ENCODE peak calls at places on chromosomes 2 and 18, in eight cellular contexts. U is breast epithelium; M is heart left ventricle; P is uterus; V is psoas muscle; S is IMR-90; Y is CD8-positive, alpha-beta T cell; K is fibroblast of lung. E is an unnamed sample. For H3K4me1 and H3K27me3, the result is how much of the 10 kb centered on the place peaks cover.

GRCh38 chr2:212926948-212927347 is 224.5 kb downstream of the IKZF2 start:
- DNase-seq in U (no peak), M (peak), P (no peak), V (peak), S (no peak), Y (no peak), K (no peak), E (peak)

GRCh38 chr2:122643725-122644329 is 888.4 kb downstream of the TSN start:
- DNase-seq in U (no peak), M (no peak), P (no peak), V (no peak), S (peak), Y (no peak), K (peak), E (no peak)

GRCh38 chr2:73896362-73897239 is 3.8 kb downstream of the ACTG2 start:
- DNase-seq in U (no peak), M (no peak), P (no peak), V (no peak), S (peak), Y (peak), K (peak), E (no peak)

GRCh38 chr2:236663267-236663666 is 93.6 kb downstream of the ACKR3 start:
- DNase-seq in U (no peak), M (peak), P (peak), V (peak), S (no peak), Y (no peak), K (peak), E (no peak)

GRCh38 chr2:129880309-129880708 is 99.2 kb upstream of the RAB6C start:
- DNase-seq in U (no peak), M (no peak), P (no peak), V (no peak), S (no peak), Y (no peak), K (no peak), E (no peak)

GRCh38 chr2:141186413-141187062 is 944.3 kb downstream of the LRP1B start:
- DNase-seq in U (no peak), M (no peak), P (no peak), V (no peak), S (no peak), Y (no peak), K (no peak), E (no peak)

GRCh38 chr2:229370484-229370883 is 99.4 kb upstream of the PID1 start:
- DNase-seq in U (no peak), M (no peak), P (peak), V (no peak), S (no peak), Y (no peak), K (peak), E (no peak)

GRCh38 chr2:190791347-190791982 is 89.2 kb upstream of the GLS start:
- DNase-seq in U (no peak), M (no peak), P (peak), V (peak), S (peak), Y (no peak), K (peak), E (no peak)

GRCh38 chr2:84830758-84831500 is 50.0 kb downstream of the TRABD2A start:
- DNase-seq in U (no peak), M (no peak), P (no peak), V (no peak), S (no peak), Y (no peak), K (no peak), E (no peak)

GRCh38 chr2:174024524-174025270 is 59.5 kb upstream of the SP3 start:
- DNase-seq in U (peak), M (peak), P (peak), V (peak), S (peak), Y (no peak), K (peak), E (peak)

GRCh38 chr2:178383718-178384117 is 67.3 kb downstream of the PRKRA start:
- DNase-seq in U (no peak), M (no peak), P (no peak), V (no peak), S (no peak), Y (no peak), K (no peak), E (no peak)

GRCh38 chr2:64610456-64610855 is 43.3 kb downstream of the SERTAD2 start:
- DNase-seq in U (no peak), M (no peak), P (no peak), V (no peak), S (no peak), Y (no peak), K (no peak), E (no peak)

GRCh38 chr2:44528595-44528994 is 166.8 kb downstream of the CAMKMT start:
- DNase-seq in U (no peak), M (no peak), P (no peak), V (no peak), S (peak), Y (no peak), K (peak), E (no peak)

GRCh38 chr18:46042571-46043123 is 29.4 kb downstream of the PSTPIP2 start:
- DNase-seq in U (no peak), M (no peak), P (no peak), V (no peak), S (peak), Y (no peak), K (peak), E (no peak)

GRCh38 chr18:28398491-28398890 is 221.6 kb upstream of the CDH2 start:
- DNase-seq in U (no peak), M (no peak), P (no peak), V (no peak), S (no peak), Y (no peak), K (no peak), E (no peak)

GRCh38 chr2:98394595-98395153 is 48.4 kb downstream of the CNGA3 start:
- DNase-seq in U (no peak), M (no peak), P (no peak), V (no peak), S (peak), Y (no peak), K (no peak), E (no peak)

GRCh38 chr18:6155707-6156106 is 259.0 kb downstream of the L3MBTL4 start:
- DNase-seq in U (no peak), M (no peak), P (no peak), V (no peak), S (peak), Y (no peak), K (peak), E (no peak)

GRCh38 chr2:220310326-220310936 is 683.0 kb downstream of the SLC4A3 start:
- DNase-seq in U (no peak), M (no peak), P (no peak), V (no peak), S (no peak), Y (no peak), K (no peak), E (no peak)

DNA sequence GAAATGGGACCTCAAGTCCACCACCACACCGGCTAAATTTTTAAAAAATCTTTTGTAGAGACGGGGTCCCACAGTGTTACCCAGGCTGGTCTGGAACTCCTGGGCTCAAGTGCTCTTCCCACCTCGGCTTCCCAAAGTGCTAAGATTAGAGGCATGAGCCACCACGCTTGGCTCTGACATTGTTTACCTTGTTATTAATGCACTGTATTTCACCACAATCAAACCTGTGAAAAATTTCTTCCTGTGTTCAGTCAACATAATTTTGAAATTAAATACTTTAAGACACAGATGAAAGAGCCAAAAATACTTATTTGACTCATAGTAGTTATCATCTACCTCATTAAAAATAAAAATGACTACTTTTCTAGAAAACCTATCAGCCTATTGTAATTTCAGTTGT is 16.0 kb upstream of the FAM124B start:
- DNase-seq in U (no peak), M (no peak), P (no peak), V (no peak), S (no peak), Y (no peak), K (no peak), E (no peak)
- H3K4me1 ChIP-seq in U (under half), M (under half), P (under half), V (under half), S (under half), Y (under half), K (under half), E (under half)

DNA sequence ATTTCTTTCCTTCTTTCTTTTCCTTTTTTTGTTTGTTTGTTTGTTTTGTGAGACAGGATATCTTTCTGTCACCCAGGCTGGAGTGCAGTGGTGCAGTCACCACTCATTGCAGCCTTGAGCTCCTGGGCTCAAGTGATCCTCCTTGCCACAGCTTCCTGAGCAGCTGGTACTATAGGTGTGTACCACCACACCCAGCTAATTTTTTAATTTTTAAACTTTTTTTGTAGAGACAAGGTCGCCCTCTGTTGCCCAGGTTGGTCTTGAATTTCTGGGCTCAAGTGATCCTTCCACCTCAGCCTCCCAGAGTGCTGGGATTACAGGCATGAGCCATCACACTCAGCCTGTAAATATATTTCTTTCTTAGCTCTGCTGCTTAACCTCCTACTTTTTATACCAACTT is 83.4 kb upstream of the CYP20A1 start:
- DNase-seq in U (no peak), M (no peak), P (no peak), V (no peak), S (no peak), Y (no peak), K (no peak), E (no peak)
- TF ChIP-seq CTCF in U (no peak), M (no peak), P (no peak), V (no peak), S (no peak), Y (no peak), K (no peak), E (no peak)

GRCh38 chr2:196128749-196129148 is 42.6 kb downstream of the STK17B start:
- DNase-seq in U (no peak), M (no peak), P (no peak), V (no peak), S (no peak), Y (no peak), K (no peak), E (no peak)
- H3K27me3 ChIP-seq in U (under half), M (under half), P (under half), V (under half), S (under half), Y (under half), K (under half), E (under half)

GRCh38 chr2:218404351-218405145 is 4.9 kb downstream of the CTDSP1 start:
- DNase-seq in U (no peak), M (no peak), P (no peak), V (no peak), S (no peak), Y (no peak), K (no peak), E (no peak)
- H3K4me1 ChIP-seq in U (under half), M (under half), P (under half), V (under half), S (under half), Y (half or more), K (under half), E (half or more)

DNA sequence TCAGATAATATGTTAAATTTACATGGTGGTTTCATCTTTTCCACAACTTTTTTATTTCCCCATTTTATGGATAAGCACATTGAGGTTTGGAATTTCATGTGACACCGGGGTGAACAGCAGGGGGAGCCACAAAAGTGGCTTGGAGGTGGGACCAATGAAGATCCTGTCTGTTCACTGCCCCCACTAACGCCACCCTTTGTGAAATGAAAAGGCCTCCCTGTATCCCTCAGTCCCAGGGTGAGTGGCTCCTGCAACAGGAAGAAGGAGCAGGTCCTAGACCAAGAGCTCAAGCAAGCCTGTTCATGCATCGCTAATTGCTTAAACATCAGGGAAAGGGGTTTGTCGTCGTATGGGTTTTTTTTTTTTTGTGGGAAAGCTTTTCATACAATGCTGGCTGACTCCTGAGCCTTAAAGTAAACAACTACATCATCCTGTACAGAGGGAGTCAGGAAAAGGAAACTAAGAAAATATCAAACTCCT is 267.8 kb upstream of the EPAS1 start:
- DNase-seq in U (no peak), M (no peak), P (no peak), V (no peak), S (peak), Y (no peak), K (peak), E (no peak)
- TF ChIP-seq CTCF in U (no peak), M (peak), P (no peak), V (no peak), S (peak), Y (no peak), K (peak), E (peak)

E was measured in lower lobe of right lung.